ENCODE peak calls at places on chromosomes 7 and 10, in six cellular contexts. J is memory B cell, R is NCI-H1436, H is colonic mucosa, S is SHP77 treated with DMSO at 0.1 percent for 48 hours, G is retina. O is an unnamed sample.

GRCh38 chr7:26375604-26376207 is 84.0 kb downstream of the SNX10 start:
- DNase-seq in J (no peak), R (no peak), H (no peak), S (peak), G (no peak), O (no peak)

GRCh38 chr10:22805304-22805703 is 90.9 kb upstream of the PIP4K2A start:
- DNase-seq in J (no peak), R (peak), H (no peak), S (peak), G (no peak), O (no peak)

GRCh38 chr7:143901360-143901709 is 641 bp downstream of the TCAF1 start:
- DNase-seq in J (peak), R (no peak), H (peak), S (no peak), G (no peak), O (no peak)

GRCh38 chr7:33233659-33234058 is 104.3 kb downstream of the BBS9 start:
- DNase-seq in J (no peak), R (no peak), H (no peak), S (no peak), G (no peak), O (no peak)

GRCh38 chr7:13327669-13328068 is 640.2 kb downstream of the ARL4A start:
- DNase-seq in J (no peak), R (no peak), H (no peak), S (peak), G (no peak), O (no peak)

GRCh38 chr7:112390167-112390566 is 60.1 kb upstream of the IFRD1 start:
- DNase-seq in J (no peak), R (no peak), H (no peak), S (no peak), G (no peak), O (no peak)

GRCh38 chr7:39727614-39728013 is 104.2 kb downstream of the RALA start:
- DNase-seq in J (no peak), R (no peak), H (no peak), S (no peak), G (no peak), O (no peak)

GRCh38 chr7:51250517-51250916 is 66.1 kb downstream of the COBL start:
- DNase-seq in J (no peak), R (no peak), H (no peak), S (no peak), G (no peak), O (no peak)

GRCh38 chr10:79387466-79387973 is 40.3 kb downstream of the PPIF start:
- DNase-seq in J (no peak), R (no peak), H (no peak), S (no peak), G (no peak), O (peak)

GRCh38 chr10:78972160-78972946 is 96.4 kb upstream of the ZMIZ1 start:
- DNase-seq in J (no peak), R (no peak), H (peak), S (no peak), G (no peak), O (no peak)

GRCh38 chr7:51350195-51350896 is 33.7 kb upstream of the COBL start:
- DNase-seq in J (no peak), R (no peak), H (peak), S (peak), G (no peak), O (no peak)

GRCh38 chr7:70884809-70885208 is 247.1 kb upstream of the GALNT17 start:
- DNase-seq in J (no peak), R (no peak), H (no peak), S (no peak), G (no peak), O (no peak)

GRCh38 chr7:71239517-71239916 is 107.6 kb downstream of the GALNT17 start:
- DNase-seq in J (no peak), R (no peak), H (no peak), S (no peak), G (no peak), O (no peak)

GRCh38 chr7:84654287-84654686 is 459.7 kb upstream of the SEMA3A start:
- DNase-seq in J (no peak), R (no peak), H (no peak), S (no peak), G (no peak), O (no peak)

GRCh38 chr7:101804087-101804631 is 13.3 kb upstream of the CUX1 start:
- DNase-seq in J (no peak), R (no peak), H (no peak), S (no peak), G (peak), O (no peak)

GRCh38 chr7:98378210-98378819 is 22.6 kb downstream of the BAIAP2L1 start:
- DNase-seq in J (no peak), R (no peak), H (no peak), S (no peak), G (no peak), O (no peak)

GRCh38 chr10:116768786-116769185 is 26.4 kb upstream of the HSPA12A start:
- DNase-seq in J (no peak), R (no peak), H (no peak), S (no peak), G (no peak), O (no peak)

GRCh38 chr10:52040486-52040885 is 273.6 kb upstream of the DKK1 start:
- DNase-seq in J (no peak), R (no peak), H (no peak), S (no peak), G (no peak), O (no peak)

GRCh38 chr10:128927821-128928220 is 539.2 kb upstream of the MGMT start:
- DNase-seq in J (no peak), R (no peak), H (no peak), S (no peak), G (no peak), O (no peak)

GRCh38 chr10:6610647-6611046 is 30.6 kb upstream of the PRKCQ start:
- DNase-seq in J (no peak), R (no peak), H (no peak), S (no peak), G (no peak), O (no peak)

GRCh38 chr10:391304-391703 is 256.0 kb downstream of the ZMYND11 start:
- DNase-seq in J (no peak), R (no peak), H (no peak), S (peak), G (no peak), O (no peak)

GRCh38 chr7:69803699-69804516 is 205.6 kb downstream of the AUTS2 start:
- DNase-seq in J (no peak), R (no peak), H (no peak), S (no peak), G (no peak), O (no peak)

GRCh38 chr10:119542357-119542989 is at the start of gene RGS10:
- DNase-seq in J (peak), R (no peak), H (peak), S (no peak), G (peak), O (peak)

GRCh38 chr10:101064415-101065030 is 2.7 kb downstream of the KAZALD1 start:
- DNase-seq in J (no peak), R (no peak), H (no peak), S (no peak), G (no peak), O (no peak)

GRCh38 chr7:143216151-143216550 is 5.7 kb upstream of the TAS2R40 start:
- DNase-seq in J (no peak), R (no peak), H (no peak), S (no peak), G (no peak), O (no peak)

GRCh38 chr7:30224511-30225031 is 59.8 kb upstream of the ZNRF2 start:
- DNase-seq in J (no peak), R (no peak), H (no peak), S (no peak), G (no peak), O (no peak)

GRCh38 chr10:18159596-18159995 is 19.4 kb downstream of the CACNB2 start:
- DNase-seq in J (no peak), R (no peak), H (no peak), S (no peak), G (no peak), O (no peak)

O was measured in GM12892.